ENCODE peak calls at places on chromosomes 7 and 10, in eight cellular contexts. Y is A549, Q is H1, K is HCT116, C is HepG2, I is GM12878, R is K562, D is endothelial cell of umbilical vein. Z is an unnamed sample.

GRCh38 chr10:79230563-79231249 is 116.6 kb upstream of the PPIF start:
- DNase-seq in Y (no peak), Q (no peak), K (no peak), C (no peak), I (no peak), R (no peak), D (no peak), Z (no peak)

GRCh38 chr10:13001887-13002212 is 337 bp upstream of the CCDC3 start:
- DNase-seq in Y (no peak), Q (no peak), K (no peak), C (no peak), I (no peak), R (no peak), D (no peak), Z (no peak)

GRCh38 chr7:55309040-55309991 is 55.8 kb upstream of the LANCL2 start:
- DNase-seq in Y (no peak), Q (no peak), K (no peak), C (no peak), I (peak; percentile 99), R (no peak), D (no peak), Z (peak; percentile 99)

GRCh38 chr10:113573368-113573767 is 20.5 kb downstream of the HABP2 start:
- DNase-seq in Y (no peak), Q (no peak), K (no peak), C (no peak), I (no peak), R (no peak), D (no peak), Z (no peak)

GRCh38 chr7:24025094-24025493 is 258.9 kb upstream of the NPY start:
- DNase-seq in Y (no peak), Q (no peak), K (no peak), C (no peak), I (no peak), R (no peak), D (no peak), Z (no peak)

GRCh38 chr7:47404005-47404404 is 177.9 kb downstream of the TNS3 start:
- DNase-seq in Y (no peak), Q (no peak), K (no peak), C (no peak), I (no peak), R (no peak), D (no peak), Z (peak; percentile 33)

GRCh38 chr10:24825551-24825950 is 101.9 kb upstream of the ARHGAP21 start:
- DNase-seq in Y (no peak), Q (no peak), K (no peak), C (no peak), I (no peak), R (no peak), D (peak; percentile 5), Z (no peak)

GRCh38 chr10:30812018-30812851 is 182.7 kb upstream of the LYZL2 start:
- DNase-seq in Y (no peak), Q (no peak), K (no peak), C (no peak), I (no peak), R (no peak), D (peak; percentile 96), Z (peak; percentile 35)

GRCh38 chr7:89246196-89246595 is 450.7 kb upstream of the TEX47 start:
- DNase-seq in Y (no peak), Q (no peak), K (no peak), C (no peak), I (no peak), R (no peak), D (no peak), Z (no peak)

GRCh38 chr10:104209575-104210198 is 22.5 kb downstream of the CFAP43 start:
- DNase-seq in Y (peak; percentile 48), Q (peak; percentile 48), K (peak; percentile 41), C (peak; percentile 27), I (no peak), R (peak; percentile 46), D (peak; percentile 55), Z (peak; percentile 50)

GRCh38 chr10:48480397-48481374 is 124.2 kb downstream of the ARHGAP22 start:
- DNase-seq in Y (no peak), Q (no peak), K (no peak), C (no peak), I (no peak), R (peak; percentile 85), D (peak; percentile 25), Z (no peak)

GRCh38 chr10:36676321-36677169 is 448.9 kb upstream of the ANKRD30A start:
- DNase-seq in Y (no peak), Q (no peak), K (no peak), C (no peak), I (no peak), R (no peak), D (no peak), Z (no peak)

GRCh38 chr7:155362380-155363145 is 64.9 kb downstream of the INSIG1 start:
- DNase-seq in Y (no peak), Q (no peak), K (no peak), C (no peak), I (no peak), R (no peak), D (no peak), Z (peak; percentile 51)

GRCh38 chr7:157627646-157628045 is 290.8 kb downstream of the DNAJB6 start:
- DNase-seq in Y (no peak), Q (no peak), K (no peak), C (no peak), I (no peak), R (no peak), D (no peak), Z (no peak)

GRCh38 chr10:29435809-29436501 is 147.1 kb downstream of the LYZL1 start:
- DNase-seq in Y (no peak), Q (no peak), K (no peak), C (peak; percentile 75), I (no peak), R (no peak), D (no peak), Z (no peak)

GRCh38 chr10:100997364-100998182 is 2.0 kb upstream of the LZTS2 start:
- DNase-seq in Y (peak; percentile 94), Q (peak; percentile 97), K (peak; percentile 76), C (peak; percentile 74), I (no peak), R (peak; percentile 83), D (peak; percentile 71), Z (peak; percentile 83)
- TF ChIP-seq POLR2A in Y (peak; percentile 29), Q (no peak), K (peak; percentile 16), C (no peak), I (peak; percentile 31), R (peak; percentile 13), D (no peak), Z (peak; percentile 19)

GRCh38 chr10:51657481-51657880 is 41.9 kb downstream of the CSTF2T start:
- DNase-seq in Y (no peak), Q (no peak), K (no peak), C (no peak), I (no peak), R (no peak), D (no peak), Z (no peak)

GRCh38 chr10:51656467-51656866 is 42.9 kb downstream of the CSTF2T start:
- DNase-seq in Y (no peak), Q (no peak), K (no peak), C (no peak), I (no peak), R (no peak), D (peak; percentile 83), Z (no peak)

GRCh38 chr10:51653025-51653424 is 46.4 kb downstream of the CSTF2T start:
- DNase-seq in Y (no peak), Q (no peak), K (no peak), C (no peak), I (no peak), R (no peak), D (peak; percentile 75), Z (no peak)

GRCh38 chr10:51658075-51658474 is 41.3 kb downstream of the CSTF2T start:
- DNase-seq in Y (no peak), Q (no peak), K (no peak), C (no peak), I (no peak), R (no peak), D (no peak), Z (no peak)

GRCh38 chr10:51654918-51655317 is 44.5 kb downstream of the CSTF2T start:
- DNase-seq in Y (no peak), Q (no peak), K (no peak), C (no peak), I (no peak), R (no peak), D (no peak), Z (no peak)
- TF ChIP-seq MAX in Y (no peak), Q (no peak), K (no peak), C (no peak), I (no peak), R (no peak), D (no peak), Z (no peak)

GRCh38 chr10:87506988-87507387 is 2.3 kb downstream of the MINPP1 start:
- DNase-seq in Y (no peak), Q (no peak), K (no peak), C (no peak), I (no peak), R (no peak), D (no peak), Z (no peak)

GRCh38 chr10:87505366-87506113 is 847 bp downstream of the MINPP1 start:
- DNase-seq in Y (peak; percentile 65), Q (no peak), K (peak; percentile 10), C (peak; percentile 60), I (no peak), R (peak; percentile 77), D (peak; percentile 71), Z (peak; percentile 85)

GRCh38 chr10:87504307-87504666 is 406 bp upstream of the MINPP1 start:
- DNase-seq in Y (no peak), Q (no peak), K (no peak), C (peak; percentile 12), I (no peak), R (no peak), D (no peak), Z (no peak)

GRCh38 chr10:87503892-87504291 is 801 bp upstream of the MINPP1 start:
- DNase-seq in Y (no peak), Q (no peak), K (no peak), C (peak; percentile 21), I (no peak), R (peak; percentile 34), D (peak; percentile 5), Z (no peak)

GRCh38 chr10:87504667-87505365 is at the start of gene MINPP1:
- DNase-seq in Y (peak; percentile 87), Q (peak; percentile 91), K (peak; percentile 46), C (peak; percentile 74), I (no peak), R (peak; percentile 89), D (peak; percentile 69), Z (peak; percentile 94)
- TF ChIP-seq POLR2A in Y (peak; percentile 87), Q (peak; percentile 69), K (peak; percentile 51), C (peak; percentile 65), I (peak; percentile 78), R (peak; percentile 74), D (peak; percentile 82), Z (peak; percentile 76)

DNA sequence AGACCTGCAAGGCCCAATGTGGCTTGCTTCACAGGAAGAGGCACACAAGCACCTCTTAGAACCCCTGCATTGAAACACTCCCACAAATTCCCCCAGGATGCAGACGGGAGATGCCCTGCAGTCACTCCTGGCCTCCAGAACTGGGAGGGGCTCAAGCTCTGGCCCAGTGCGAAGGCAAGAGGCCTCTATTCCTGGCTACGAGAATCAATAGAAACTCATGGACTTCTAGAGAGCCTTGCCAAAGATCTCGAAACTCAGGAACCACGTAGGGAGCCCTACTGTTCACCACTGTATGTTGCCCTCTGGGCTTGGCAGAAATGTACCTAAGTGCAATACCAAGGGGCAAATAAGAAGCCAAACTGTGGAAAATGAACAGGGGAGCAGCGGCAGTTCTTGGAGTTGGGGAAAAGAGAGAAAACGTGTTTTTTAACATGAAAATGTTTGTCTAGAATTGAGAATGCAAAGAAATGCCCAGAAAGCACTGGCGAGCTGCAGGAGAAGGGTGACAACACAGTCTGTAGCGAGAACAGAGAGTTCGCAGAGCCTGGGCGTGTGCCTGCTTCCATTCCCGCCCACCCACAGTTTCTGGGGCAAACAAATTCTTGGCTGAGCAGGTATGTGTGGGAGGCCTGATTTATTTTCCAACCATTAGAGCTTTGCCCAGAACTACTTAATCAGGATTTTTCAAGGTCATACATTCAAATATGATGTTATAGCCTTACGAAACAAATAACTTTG is 260.5 kb upstream of the KLF14 start:
- DNase-seq in Y (no peak), Q (no peak), K (no peak), C (no peak), I (no peak), R (no peak), D (no peak), Z (no peak)
- TF ChIP-seq MAX in Y (no peak), Q (no peak), K (no peak), C (no peak), I (no peak), R (no peak), D (no peak), Z (no peak)